ENCODE peak calls at places on chromosome 1, in five cellular contexts. One of them, this sample, is unnamed.

GRCh38 chr1:26353210-26353859 is 595 bp downstream of the CRYBG2 start:
- DNase-seq in CD8-positive, alpha-beta T cell: no peak
- DNase-seq in GM12864: no peak
- DNase-seq in NCI-H1417: peak
- DNase-seq in EL: no peak
- DNase-seq in this sample: no peak

GRCh38 chr1:31906557-31906956 is 31.6 kb downstream of the PTP4A2 start:
- DNase-seq in GM12864: no peak
- DNase-seq in CD8-positive, alpha-beta T cell: no peak
- DNase-seq in NCI-H1417: no peak
- DNase-seq in EL: no peak
- DNase-seq in this sample: no peak

GRCh38 chr1:118973536-118974160 is 14.5 kb downstream of the TBX15 start:
- DNase-seq in GM12864: no peak
- DNase-seq in NCI-H1417: no peak
- DNase-seq in CD8-positive, alpha-beta T cell: no peak
- DNase-seq in EL: peak
- DNase-seq in this sample: no peak

GRCh38 chr1:42430286-42430685 is 25.5 kb downstream of the ZMYND12 start:
- DNase-seq in CD8-positive, alpha-beta T cell: no peak
- DNase-seq in NCI-H1417: no peak
- DNase-seq in GM12864: no peak
- DNase-seq in EL: no peak
- DNase-seq in this sample: no peak

GRCh38 chr1:51231121-51231520 is 5.0 kb upstream of the RNF11 start:
- DNase-seq in NCI-H1417: no peak
- DNase-seq in GM12864: no peak
- DNase-seq in CD8-positive, alpha-beta T cell: no peak
- DNase-seq in EL: peak
- DNase-seq in this sample: no peak

GRCh38 chr1:211036701-211037494 is 97.0 kb downstream of the KCNH1 start:
- DNase-seq in GM12864: no peak
- DNase-seq in NCI-H1417: no peak
- DNase-seq in CD8-positive, alpha-beta T cell: no peak
- DNase-seq in EL: peak
- DNase-seq in this sample: peak

GRCh38 chr1:199279872-199280649 is 641.2 kb downstream of the PTPRC start:
- DNase-seq in EL: peak
- DNase-seq in NCI-H1417: no peak
- DNase-seq in GM12864: no peak
- DNase-seq in CD8-positive, alpha-beta T cell: no peak
- DNase-seq in this sample: peak

GRCh38 chr1:17654519-17654918 is 100.6 kb upstream of the ACTL8 start:
- DNase-seq in GM12864: no peak
- DNase-seq in NCI-H1417: no peak
- DNase-seq in EL: no peak
- DNase-seq in CD8-positive, alpha-beta T cell: no peak
- DNase-seq in this sample: peak

GRCh38 chr1:58454343-58454742 is 92.2 kb downstream of the OMA1 start:
- DNase-seq in CD8-positive, alpha-beta T cell: no peak
- DNase-seq in EL: no peak
- DNase-seq in GM12864: no peak
- DNase-seq in NCI-H1417: no peak
- DNase-seq in this sample: no peak

GRCh38 chr1:229058111-229058551 is 212.8 kb upstream of the RAB4A start:
- DNase-seq in GM12864: no peak
- DNase-seq in CD8-positive, alpha-beta T cell: peak
- DNase-seq in EL: no peak
- DNase-seq in NCI-H1417: no peak
- DNase-seq in this sample: no peak

GRCh38 chr1:183277821-183278735 is 92.0 kb downstream of the LAMC2 start:
- DNase-seq in EL: peak
- DNase-seq in CD8-positive, alpha-beta T cell: no peak
- DNase-seq in NCI-H1417: no peak
- DNase-seq in GM12864: no peak
- DNase-seq in this sample: peak

GRCh38 chr1:115114308-115114707 is 25.0 kb upstream of the TSPAN2 start:
- DNase-seq in NCI-H1417: peak
- DNase-seq in GM12864: no peak
- DNase-seq in EL: peak
- DNase-seq in CD8-positive, alpha-beta T cell: no peak
- DNase-seq in this sample: peak